ENCODE peak calls at places on chromosomes 3 and 15, in six cellular contexts. One of them, this sample, is unnamed.

GRCh38 chr15:39774688-39775267 is 7.9 kb downstream of the FSIP1 start:
- DNase-seq in fibroblast of the aortic adventitia: no peak
- DNase-seq in SK-N-SH: no peak
- DNase-seq in brain microvascular endothelial cell: no peak
- DNase-seq in right lobe of liver: no peak
- DNase-seq in fibroblast of pulmonary artery: no peak
- DNase-seq in this sample: no peak

GRCh38 chr15:40081691-40082194 is 26.9 kb downstream of the BMF start:
- DNase-seq in SK-N-SH: peak; percentile 72
- DNase-seq in fibroblast of the aortic adventitia: peak; percentile 59
- DNase-seq in fibroblast of pulmonary artery: peak; percentile 86
- DNase-seq in right lobe of liver: peak; percentile 73
- DNase-seq in brain microvascular endothelial cell: peak; percentile 62
- DNase-seq in this sample: peak; percentile 90

GRCh38 chr3:108124337-108125150 is 33.7 kb upstream of the CD47 start:
- DNase-seq in fibroblast of the aortic adventitia: no peak
- DNase-seq in brain microvascular endothelial cell: no peak
- DNase-seq in SK-N-SH: no peak
- DNase-seq in right lobe of liver: no peak
- DNase-seq in fibroblast of pulmonary artery: peak; percentile 8
- DNase-seq in this sample: no peak

GRCh38 chr15:61155741-61156700 is 73.1 kb downstream of the RORA start:
- DNase-seq in SK-N-SH: no peak
- DNase-seq in right lobe of liver: no peak
- DNase-seq in fibroblast of pulmonary artery: peak; percentile 76
- DNase-seq in brain microvascular endothelial cell: peak; percentile 57
- DNase-seq in fibroblast of the aortic adventitia: peak; percentile 9
- DNase-seq in this sample: no peak

GRCh38 chr3:102060814-102061213 is 211.5 kb downstream of the NFKBIZ start:
- DNase-seq in brain microvascular endothelial cell: peak; percentile 13
- DNase-seq in right lobe of liver: no peak
- DNase-seq in SK-N-SH: no peak
- DNase-seq in fibroblast of pulmonary artery: no peak
- DNase-seq in fibroblast of the aortic adventitia: no peak
- DNase-seq in this sample: no peak

GRCh38 chr15:85031944-85032587 is 50.4 kb downstream of the PDE8A start:
- DNase-seq in SK-N-SH: no peak
- DNase-seq in right lobe of liver: no peak
- DNase-seq in brain microvascular endothelial cell: no peak
- DNase-seq in fibroblast of pulmonary artery: no peak
- DNase-seq in fibroblast of the aortic adventitia: no peak
- DNase-seq in this sample: no peak

GRCh38 chr3:112973325-112974177 is 1.4 kb downstream of the CD200R1 start:
- DNase-seq in right lobe of liver: no peak
- DNase-seq in fibroblast of pulmonary artery: no peak
- DNase-seq in brain microvascular endothelial cell: no peak
- DNase-seq in fibroblast of the aortic adventitia: no peak
- DNase-seq in SK-N-SH: no peak
- DNase-seq in this sample: no peak

GRCh38 chr3:177932750-177933660 is 603.2 kb upstream of the KCNMB2 start:
- DNase-seq in SK-N-SH: no peak
- DNase-seq in brain microvascular endothelial cell: peak; percentile 30
- DNase-seq in fibroblast of pulmonary artery: peak; percentile 53
- DNase-seq in fibroblast of the aortic adventitia: peak; percentile 86
- DNase-seq in right lobe of liver: no peak
- DNase-seq in this sample: no peak

GRCh38 chr3:29317659-29318173 is 36.8 kb downstream of the RBMS3 start:
- DNase-seq in SK-N-SH: no peak
- DNase-seq in fibroblast of the aortic adventitia: peak; percentile 63
- DNase-seq in right lobe of liver: no peak
- DNase-seq in fibroblast of pulmonary artery: no peak
- DNase-seq in brain microvascular endothelial cell: no peak
- DNase-seq in this sample: no peak

GRCh38 chr15:80070840-80071239 is 11.4 kb downstream of the ZFAND6 start:
- DNase-seq in fibroblast of pulmonary artery: peak; percentile 61
- DNase-seq in brain microvascular endothelial cell: no peak
- DNase-seq in SK-N-SH: no peak
- DNase-seq in right lobe of liver: no peak
- DNase-seq in fibroblast of the aortic adventitia: peak; percentile 56
- DNase-seq in this sample: no peak

GRCh38 chr15:50929062-50929461 is 20.6 kb downstream of the AP4E1 start:
- DNase-seq in brain microvascular endothelial cell: no peak
- DNase-seq in right lobe of liver: no peak
- DNase-seq in fibroblast of pulmonary artery: no peak
- DNase-seq in SK-N-SH: no peak
- DNase-seq in fibroblast of the aortic adventitia: no peak
- DNase-seq in this sample: no peak

DNA sequence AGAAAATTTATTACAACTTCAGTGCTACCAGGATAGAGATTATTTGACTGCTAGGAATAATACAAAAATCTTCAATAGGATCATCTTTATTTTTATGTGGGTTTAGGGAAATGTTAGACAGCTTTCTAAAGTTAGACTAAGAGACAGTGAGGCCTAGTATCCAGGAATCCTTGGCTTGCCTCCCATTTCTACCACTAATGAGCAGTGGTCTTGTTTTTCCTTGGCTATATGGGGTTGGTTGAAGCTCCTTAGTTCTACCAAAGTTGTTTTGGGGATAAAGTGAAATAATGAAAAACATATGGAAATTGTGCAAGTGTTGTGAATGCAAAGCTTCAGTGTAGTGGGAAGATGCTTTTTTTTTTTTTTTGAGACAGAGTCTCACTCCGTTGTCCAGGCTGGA is 16.8 kb downstream of the AP4E1 start:
- DNase-seq in SK-N-SH: no peak
- DNase-seq in brain microvascular endothelial cell: no peak
- DNase-seq in fibroblast of pulmonary artery: no peak
- DNase-seq in fibroblast of the aortic adventitia: no peak
- DNase-seq in right lobe of liver: no peak
- DNase-seq in this sample: no peak
- H3K4me3 ChIP-seq in SK-N-SH: no peak overlapping the region
- H3K4me3 ChIP-seq in brain microvascular endothelial cell: no peak overlapping the region
- H3K4me3 ChIP-seq in fibroblast of pulmonary artery: no peak overlapping the region
- H3K4me3 ChIP-seq in fibroblast of the aortic adventitia: no peak overlapping the region
- H3K4me3 ChIP-seq in right lobe of liver: no peak overlapping the region
- H3K4me3 ChIP-seq in this sample: no peak overlapping the region

GRCh38 chr3:2967851-2968250 is 142.3 kb downstream of the IL5RA start:
- DNase-seq in SK-N-SH: peak; percentile 30
- DNase-seq in fibroblast of the aortic adventitia: no peak
- DNase-seq in brain microvascular endothelial cell: no peak
- DNase-seq in fibroblast of pulmonary artery: no peak
- DNase-seq in right lobe of liver: no peak
- DNase-seq in this sample: no peak
- H3K4me3 ChIP-seq in SK-N-SH: no peak overlapping the region
- H3K4me3 ChIP-seq in fibroblast of the aortic adventitia: no peak overlapping the region
- H3K4me3 ChIP-seq in brain microvascular endothelial cell: no peak overlapping the region
- H3K4me3 ChIP-seq in fibroblast of pulmonary artery: no peak overlapping the region
- H3K4me3 ChIP-seq in right lobe of liver: no peak overlapping the region
- H3K4me3 ChIP-seq in this sample: no peak overlapping the region

GRCh38 chr15:89912145-89912673 is 543 bp downstream of the ARPIN start:
- DNase-seq in right lobe of liver: peak; percentile 55
- DNase-seq in fibroblast of the aortic adventitia: peak; percentile 27
- DNase-seq in fibroblast of pulmonary artery: peak; percentile 12
- DNase-seq in SK-N-SH: peak; percentile 76
- DNase-seq in brain microvascular endothelial cell: no peak
- DNase-seq in this sample: peak; percentile 85
- H3K4me3 ChIP-seq in right lobe of liver: peak overlapping the region; percentile 87
- H3K4me3 ChIP-seq in fibroblast of the aortic adventitia: peak overlapping the region; percentile 75
- H3K4me3 ChIP-seq in fibroblast of pulmonary artery: peak overlapping the region; percentile 72
- H3K4me3 ChIP-seq in SK-N-SH: peak overlapping the region; percentile 58
- H3K4me3 ChIP-seq in brain microvascular endothelial cell: peak overlapping the region; percentile 73
- H3K4me3 ChIP-seq in this sample: peak overlapping the region; percentile 72

GRCh38 chr3:15271030-15271429 is 61.4 kb downstream of the SH3BP5 start:
- DNase-seq in right lobe of liver: no peak
- DNase-seq in SK-N-SH: no peak
- DNase-seq in fibroblast of pulmonary artery: no peak
- DNase-seq in fibroblast of the aortic adventitia: no peak
- DNase-seq in brain microvascular endothelial cell: no peak
- DNase-seq in this sample: no peak
- H3K4me3 ChIP-seq in right lobe of liver: no peak overlapping the region
- H3K4me3 ChIP-seq in SK-N-SH: no peak overlapping the region
- H3K4me3 ChIP-seq in fibroblast of pulmonary artery: no peak overlapping the region
- H3K4me3 ChIP-seq in fibroblast of the aortic adventitia: no peak overlapping the region
- H3K4me3 ChIP-seq in brain microvascular endothelial cell: no peak overlapping the region
- H3K4me3 ChIP-seq in this sample: no peak overlapping the region

GRCh38 chr3:141660598-141660947 is 77.5 kb upstream of the RNF7 start:
- DNase-seq in SK-N-SH: no peak
- DNase-seq in brain microvascular endothelial cell: no peak
- DNase-seq in right lobe of liver: no peak
- DNase-seq in fibroblast of the aortic adventitia: no peak
- DNase-seq in fibroblast of pulmonary artery: no peak
- DNase-seq in this sample: no peak
- H3K4me3 ChIP-seq in SK-N-SH: peak overlapping the region; percentile 62
- H3K4me3 ChIP-seq in brain microvascular endothelial cell: peak overlapping the region; percentile 66
- H3K4me3 ChIP-seq in right lobe of liver: peak overlapping the region; percentile 37
- H3K4me3 ChIP-seq in fibroblast of the aortic adventitia: peak overlapping the region; percentile 71
- H3K4me3 ChIP-seq in fibroblast of pulmonary artery: peak overlapping the region; percentile 59
- H3K4me3 ChIP-seq in this sample: peak overlapping the region; percentile 26

DNA sequence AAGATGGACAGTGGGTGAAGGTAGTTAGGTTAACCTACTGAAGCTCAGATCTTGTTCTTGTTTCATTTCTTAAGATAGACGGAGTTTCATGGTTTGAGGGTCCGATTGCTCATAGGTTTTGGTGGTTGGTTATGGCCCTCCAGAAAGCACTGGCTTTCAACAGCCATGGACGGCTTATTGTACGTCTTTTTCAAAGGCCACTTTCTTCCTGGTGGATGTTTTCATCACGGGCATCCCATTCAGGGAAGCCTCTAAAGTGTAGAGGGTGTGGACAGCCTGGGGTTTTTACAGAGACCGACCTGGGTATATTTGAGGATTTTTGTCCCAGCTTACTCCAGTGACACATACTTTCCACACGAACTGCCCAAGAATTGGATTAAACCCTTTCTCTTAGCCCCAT is 132.7 kb upstream of the ONECUT1 start:
- DNase-seq in right lobe of liver: no peak
- DNase-seq in brain microvascular endothelial cell: no peak
- DNase-seq in SK-N-SH: no peak
- DNase-seq in fibroblast of pulmonary artery: no peak
- DNase-seq in fibroblast of the aortic adventitia: no peak
- DNase-seq in this sample: no peak
- H3K4me3 ChIP-seq in right lobe of liver: no peak overlapping the region
- H3K4me3 ChIP-seq in brain microvascular endothelial cell: no peak overlapping the region
- H3K4me3 ChIP-seq in SK-N-SH: no peak overlapping the region
- H3K4me3 ChIP-seq in fibroblast of pulmonary artery: no peak overlapping the region
- H3K4me3 ChIP-seq in fibroblast of the aortic adventitia: no peak overlapping the region
- H3K4me3 ChIP-seq in this sample: no peak overlapping the region

GRCh38 chr15:57533062-57533735 is 58.5 kb upstream of the MYZAP start:
- DNase-seq in right lobe of liver: no peak
- DNase-seq in brain microvascular endothelial cell: no peak
- DNase-seq in fibroblast of the aortic adventitia: no peak
- DNase-seq in SK-N-SH: no peak
- DNase-seq in fibroblast of pulmonary artery: no peak
- DNase-seq in this sample: no peak
- H3K4me3 ChIP-seq in right lobe of liver: no peak overlapping the region
- H3K4me3 ChIP-seq in brain microvascular endothelial cell: no peak overlapping the region
- H3K4me3 ChIP-seq in fibroblast of the aortic adventitia: no peak overlapping the region
- H3K4me3 ChIP-seq in SK-N-SH: no peak overlapping the region
- H3K4me3 ChIP-seq in fibroblast of pulmonary artery: no peak overlapping the region
- H3K4me3 ChIP-seq in this sample: no peak overlapping the region

GRCh38 chr3:81419196-81419595 is 342.2 kb downstream of the GBE1 start:
- DNase-seq in fibroblast of pulmonary artery: peak; percentile 59
- DNase-seq in right lobe of liver: no peak
- DNase-seq in brain microvascular endothelial cell: no peak
- DNase-seq in fibroblast of the aortic adventitia: peak; percentile 66
- DNase-seq in SK-N-SH: peak; percentile 36
- DNase-seq in this sample: no peak

GRCh38 chr3:81416812-81417211 is 344.6 kb downstream of the GBE1 start:
- DNase-seq in fibroblast of pulmonary artery: no peak
- DNase-seq in SK-N-SH: no peak
- DNase-seq in brain microvascular endothelial cell: no peak
- DNase-seq in fibroblast of the aortic adventitia: no peak
- DNase-seq in right lobe of liver: no peak
- DNase-seq in this sample: no peak
- H3K4me3 ChIP-seq in fibroblast of pulmonary artery: no peak overlapping the region
- H3K4me3 ChIP-seq in SK-N-SH: no peak overlapping the region
- H3K4me3 ChIP-seq in brain microvascular endothelial cell: no peak overlapping the region
- H3K4me3 ChIP-seq in fibroblast of the aortic adventitia: no peak overlapping the region
- H3K4me3 ChIP-seq in right lobe of liver: no peak overlapping the region
- H3K4me3 ChIP-seq in this sample: no peak overlapping the region

GRCh38 chr15:66504563-66505429 is at the start of the genes RPL4 and ZWILCH:
- DNase-seq in SK-N-SH: peak; percentile 79
- DNase-seq in right lobe of liver: peak; percentile 82
- DNase-seq in fibroblast of pulmonary artery: peak; percentile 91
- DNase-seq in fibroblast of the aortic adventitia: peak; percentile 93
- DNase-seq in brain microvascular endothelial cell: peak; percentile 73
- DNase-seq in this sample: peak; percentile 91

GRCh38 chr15:66503780-66504562 is 684 bp downstream of the RPL4 start:
- DNase-seq in right lobe of liver: no peak
- DNase-seq in brain microvascular endothelial cell: no peak
- DNase-seq in fibroblast of the aortic adventitia: no peak
- DNase-seq in SK-N-SH: no peak
- DNase-seq in fibroblast of pulmonary artery: no peak
- DNase-seq in this sample: no peak

GRCh38 chr15:66505818-66506217 is 692 bp downstream of the ZWILCH start:
- DNase-seq in fibroblast of pulmonary artery: no peak
- DNase-seq in SK-N-SH: peak; percentile 24
- DNase-seq in fibroblast of the aortic adventitia: no peak
- DNase-seq in brain microvascular endothelial cell: no peak
- DNase-seq in right lobe of liver: no peak
- DNase-seq in this sample: no peak

GRCh38 chr15:66505430-66505811 is 295 bp downstream of the ZWILCH start:
- DNase-seq in SK-N-SH: no peak
- DNase-seq in fibroblast of the aortic adventitia: peak; percentile 57
- DNase-seq in brain microvascular endothelial cell: peak; percentile 36
- DNase-seq in right lobe of liver: no peak
- DNase-seq in fibroblast of pulmonary artery: peak; percentile 39
- DNase-seq in this sample: no peak

GRCh38 chr15:66502491-66502890 is 2.2 kb downstream of the RPL4 start:
- DNase-seq in brain microvascular endothelial cell: no peak
- DNase-seq in fibroblast of pulmonary artery: no peak
- DNase-seq in fibroblast of the aortic adventitia: no peak
- DNase-seq in right lobe of liver: no peak
- DNase-seq in SK-N-SH: no peak
- DNase-seq in this sample: no peak
- H3K4me3 ChIP-seq in brain microvascular endothelial cell: peak overlapping the region; percentile 68
- H3K4me3 ChIP-seq in fibroblast of pulmonary artery: peak overlapping the region; percentile 88
- H3K4me3 ChIP-seq in fibroblast of the aortic adventitia: peak overlapping the region; percentile 99
- H3K4me3 ChIP-seq in right lobe of liver: no peak overlapping the region
- H3K4me3 ChIP-seq in SK-N-SH: peak overlapping the region; percentile 98
- H3K4me3 ChIP-seq in this sample: no peak overlapping the region